ENCODE peak calls at places on chromosomes 16 and 17, in five cellular contexts. Y is activated CD4-positive, CD25-positive, alpha-beta regulatory T cell; E is brain microvascular endothelial cell; O is stimulated activated CD4-positive, alpha-beta T cell treated with anti-CD3 and anti-CD28 coated beads, Interleukin-15, amount 100 ng/mL, for 1 hour; P is epithelial cell of esophagus. W is an unnamed sample.

GRCh38 chr16:58418601-58419000 is 26.3 kb downstream of the GINS3 start:
- DNase-seq in Y (no peak), E (peak; percentile 13), O (no peak), P (peak; percentile 34), W (no peak)

GRCh38 chr16:4360538-4361021 is 9.5 kb upstream of the PAM16 start:
- DNase-seq in Y (no peak), E (no peak), O (no peak), P (no peak), W (no peak)

GRCh38 chr17:2689411-2690164 is 22.0 kb downstream of the CLUH start:
- DNase-seq in Y (no peak), E (no peak), O (no peak), P (no peak), W (peak; percentile 30)

GRCh38 chr17:74430706-74431567 is 951 bp upstream of the GPRC5C start:
- DNase-seq in Y (no peak), E (peak; percentile 69), O (no peak), P (peak; percentile 68), W (peak; percentile 87)

GRCh38 chr17:6755281-6755680 is 565 bp upstream of the XAF1 start:
- DNase-seq in Y (no peak), E (no peak), O (no peak), P (no peak), W (peak; percentile 20)

GRCh38 chr17:12180644-12181261 is 160.1 kb downstream of the MAP2K4 start:
- DNase-seq in Y (no peak), E (peak; percentile 54), O (no peak), P (peak; percentile 66), W (peak; percentile 16)

GRCh38 chr16:424623-425081 is 797 bp upstream of the RAB11FIP3 start:
- DNase-seq in Y (no peak), E (no peak), O (no peak), P (peak; percentile 38), W (no peak)

GRCh38 chr16:14307059-14307531 is 236.0 kb downstream of the MRTFB start:
- DNase-seq in Y (no peak), E (no peak), O (no peak), P (no peak), W (no peak)

GRCh38 chr17:59746849-59747445 is 39.5 kb downstream of the VMP1 start:
- DNase-seq in Y (no peak), E (no peak), O (no peak), P (peak; percentile 65), W (no peak)

GRCh38 chr16:28555593-28555992 is 1.9 kb downstream of the SGF29 start:
- DNase-seq in Y (no peak), E (no peak), O (no peak), P (no peak), W (no peak)

GRCh38 chr17:33940769-33941168 is 314.3 kb upstream of the CCL2 start:
- DNase-seq in Y (no peak), E (no peak), O (no peak), P (no peak), W (no peak)

GRCh38 chr17:74123350-74123749 is 80.1 kb upstream of the RPL38 start:
- DNase-seq in Y (no peak), E (no peak), O (no peak), P (no peak), W (no peak)

GRCh38 chr16:20348365-20349185 is 3.9 kb downstream of the UMOD start:
- DNase-seq in Y (no peak), E (no peak), O (no peak), P (no peak), W (no peak)